ENCODE peak calls at places on chromosome 4, in ten cellular contexts. L is NCI-H2081, J is cardiac muscle cell, M is RWPE1, Q is right atrium auricular region, K is hypothalamus, N is nephron progenitor cell, R is astrocyte of the spinal cord, P is RKO, E is lung. Z is an unnamed sample.

GRCh38 chr4:177419416-177419815 is 22.8 kb downstream of the AGA start:
- DNase-seq in L (no peak), R (no peak), N (no peak), Q (no peak), K (no peak), E (no peak), M (no peak), P (no peak), J (no peak), Z (no peak)

GRCh38 chr4:113636877-113637276 is 124.7 kb downstream of the CAMK2D start:
- DNase-seq in R (peak), K (no peak), E (no peak), P (no peak), L (no peak), Q (no peak), N (no peak), M (no peak), J (no peak), Z (no peak)

GRCh38 chr4:161486454-161486853 is 677.3 kb downstream of the FSTL5 start:
- DNase-seq in P (no peak), Q (no peak), E (no peak), K (no peak), J (no peak), M (no peak), L (no peak), R (no peak), N (no peak), Z (no peak)

GRCh38 chr4:82801910-82802521 is 3.4 kb upstream of the SCD5 start:
- DNase-seq in K (no peak), J (no peak), Q (no peak), M (no peak), E (no peak), R (peak), N (no peak), P (peak), L (no peak), Z (no peak)

GRCh38 chr4:153362184-153362583 is 17.7 kb downstream of the MND1 start:
- DNase-seq in P (no peak), Q (no peak), E (no peak), N (no peak), M (no peak), R (no peak), L (no peak), K (no peak), J (peak), Z (no peak)

GRCh38 chr4:95360911-95361695 is 187.7 kb downstream of the UNC5C start:
- DNase-seq in J (no peak), R (no peak), E (peak), M (no peak), L (no peak), N (no peak), K (no peak), P (no peak), Q (no peak), Z (no peak)

GRCh38 chr4:83054928-83055327 is 19.9 kb downstream of the COPS4 start:
- DNase-seq in M (peak), R (peak), P (peak), J (no peak), Q (no peak), L (no peak), K (no peak), N (no peak), E (no peak), Z (no peak)

GRCh38 chr4:38734886-38735285 is 47.9 kb downstream of the TLR10 start:
- DNase-seq in K (no peak), R (no peak), M (no peak), P (no peak), Q (no peak), J (no peak), E (no peak), N (no peak), L (no peak), Z (no peak)

GRCh38 chr4:158172558-158173258 is at the start of gene GASK1B:
- DNase-seq in K (no peak), J (peak), M (peak), P (peak), R (peak), L (no peak), Q (no peak), N (peak), E (no peak), Z (peak)

GRCh38 chr4:39044947-39045734 is 12.9 kb upstream of the TMEM156 start:
- DNase-seq in N (peak), Q (no peak), M (peak), L (no peak), R (peak), P (peak), K (peak), J (peak), E (no peak), Z (peak)

GRCh38 chr4:15691346-15692140 is 9.9 kb downstream of the FAM200B start:
- DNase-seq in P (no peak), R (peak), K (no peak), E (no peak), N (no peak), J (no peak), Q (no peak), M (no peak), L (no peak), Z (no peak)

GRCh38 chr4:42152507-42153504 is at the start of gene BEND4:
- DNase-seq in M (no peak), L (no peak), R (no peak), E (no peak), K (no peak), J (no peak), N (no peak), Q (no peak), P (no peak), Z (peak)

GRCh38 chr4:113113151-113113550 is 63.7 kb downstream of the ANK2 start:
- DNase-seq in M (no peak), P (no peak), J (no peak), K (no peak), R (no peak), L (no peak), Q (no peak), N (no peak), E (no peak), Z (no peak)

GRCh38 chr4:101039367-101039766 is 308.0 kb downstream of the PPP3CA start:
- DNase-seq in N (no peak), R (no peak), L (no peak), J (no peak), Q (no peak), P (no peak), E (no peak), K (no peak), M (no peak), Z (no peak)

GRCh38 chr4:24988776-24989175 is 42.0 kb downstream of the LGI2 start:
- DNase-seq in E (no peak), N (no peak), J (peak), L (peak), K (no peak), R (no peak), M (peak), Q (no peak), P (peak), Z (peak)

GRCh38 chr4:70110917-70111316 is 43.1 kb upstream of the PRR27 start:
- DNase-seq in M (no peak), E (no peak), J (no peak), P (no peak), R (no peak), Q (no peak), L (no peak), N (no peak), K (no peak), Z (no peak)

GRCh38 chr4:4860381-4860802 is 927 bp downstream of the MSX1 start:
- DNase-seq in N (no peak), L (no peak), Q (no peak), R (peak), K (no peak), M (no peak), J (no peak), P (no peak), E (no peak), Z (no peak)

GRCh38 chr4:6910340-6910959 is 824 bp downstream of the TBC1D14 start:
- DNase-seq in N (peak), J (no peak), E (no peak), R (no peak), M (no peak), Q (no peak), P (peak), K (no peak), L (no peak), Z (no peak)

GRCh38 chr4:180745019-180745418 is 1498.2 kb upstream of the TENM3 start:
- DNase-seq in M (no peak), Q (no peak), N (no peak), E (no peak), J (no peak), R (no peak), P (no peak), L (no peak), K (no peak), Z (no peak)

GRCh38 chr4:74451214-74451661 is 6.3 kb downstream of the AREG start:
- DNase-seq in M (no peak), P (peak), L (no peak), N (no peak), R (peak), J (no peak), Q (no peak), E (no peak), K (no peak), Z (no peak)

GRCh38 chr4:168877779-168878491 is 132.1 kb downstream of the CBR4 start:
- DNase-seq in K (no peak), J (no peak), M (no peak), Q (no peak), R (no peak), N (peak), L (no peak), E (peak), P (peak), Z (peak)

GRCh38 chr4:152239216-152239615 is 296.7 kb downstream of the FBXW7 start:
- DNase-seq in K (no peak), E (no peak), P (no peak), J (no peak), Q (no peak), M (no peak), L (no peak), N (no peak), R (no peak), Z (no peak)

GRCh38 chr4:168797738-168798375 is 212.2 kb downstream of the CBR4 start:
- DNase-seq in K (no peak), L (no peak), E (no peak), Q (no peak), J (no peak), P (no peak), N (no peak), M (no peak), R (no peak), Z (no peak)

Z was measured in WTC11.